ENCODE peak calls at places on chromosomes 16 and 17, in five cellular contexts. J is aorta; N is iPS DF 6.9; G is CD8-positive, alpha-beta memory T cell; E is lung. S is an unnamed sample. For H3K36me3, the result is how much of the 10 kb centered on the place peaks cover.

GRCh38 chr16:81401035-81401950 is 43.3 kb upstream of the CMIP start:
- DNase-seq in J (peak), N (no peak), G (no peak), E (no peak), S (no peak)

GRCh38 chr16:8863594-8864424 is 5.0 kb downstream of the CARHSP1 start:
- DNase-seq in J (no peak), N (no peak), G (no peak), E (no peak), S (no peak)

GRCh38 chr17:47945080-47945479 is 3.7 kb downstream of the PNPO start:
- DNase-seq in J (no peak), N (no peak), G (peak), E (no peak), S (peak)

GRCh38 chr16:78179666-78180065 is 80.2 kb downstream of the WWOX start:
- DNase-seq in J (no peak), N (no peak), G (no peak), E (no peak), S (no peak)

GRCh38 chr17:76687278-76688164 is 23.2 kb downstream of the MXRA7 start:
- DNase-seq in J (peak), N (no peak), G (no peak), E (no peak), S (no peak)

GRCh38 chr17:9291912-9292562 is 270.7 kb downstream of the NTN1 start:
- DNase-seq in J (peak), N (no peak), G (no peak), E (no peak), S (peak)

GRCh38 chr17:46950615-46950996 is 27.6 kb downstream of the GOSR2 start:
- DNase-seq in J (no peak), N (no peak), G (no peak), E (no peak), S (no peak)

GRCh38 chr17:2929881-2930533 is 133.4 kb downstream of the OR1D5 start:
- DNase-seq in J (no peak), N (peak), G (no peak), E (no peak), S (no peak)

GRCh38 chr17:63116967-63117366 is 150.9 kb downstream of the TANC2 start:
- DNase-seq in J (no peak), N (no peak), G (no peak), E (no peak), S (no peak)

GRCh38 chr17:28492352-28493310 is 13.5 kb upstream of the FOXN1 start:
- DNase-seq in J (no peak), N (no peak), G (no peak), E (no peak), S (no peak)

GRCh38 chr16:73232555-73233422 is 184.9 kb upstream of the ZFHX3 start:
- DNase-seq in J (no peak), N (no peak), G (no peak), E (no peak), S (no peak)

GRCh38 chr17:62911106-62911505 is 54.9 kb upstream of the TANC2 start:
- DNase-seq in J (no peak), N (no peak), G (no peak), E (peak), S (no peak)

GRCh38 chr17:2798679-2799078 is 2.4 kb downstream of the RAP1GAP2 start:
- DNase-seq in J (no peak), N (no peak), G (peak), E (no peak), S (no peak)

GRCh38 chr17:44343510-44344209 is 1.4 kb upstream of the GRN start:
- DNase-seq in J (no peak), N (no peak), G (no peak), E (no peak), S (no peak)

GRCh38 chr17:14334261-14334860 is 33.5 kb downstream of the HS3ST3B1 start:
- DNase-seq in J (no peak), N (no peak), G (no peak), E (no peak), S (no peak)

GRCh38 chr16:1920727-1921155 is 2.5 kb upstream of the HS3ST6 start:
- DNase-seq in J (no peak), N (peak), G (no peak), E (peak), S (no peak)

GRCh38 chr16:50183316-50183715 is 30.2 kb downstream of the TENT4B start:
- DNase-seq in J (no peak), N (no peak), G (no peak), E (no peak), S (no peak)

GRCh38 chr16:24988593-24989338 is 26.4 kb downstream of the ARHGAP17 start:
- DNase-seq in J (no peak), N (no peak), G (no peak), E (no peak), S (no peak)
- H3K27ac ChIP-seq in J (peak), N (no peak), G (no peak), E (peak), S (no peak)

DNA sequence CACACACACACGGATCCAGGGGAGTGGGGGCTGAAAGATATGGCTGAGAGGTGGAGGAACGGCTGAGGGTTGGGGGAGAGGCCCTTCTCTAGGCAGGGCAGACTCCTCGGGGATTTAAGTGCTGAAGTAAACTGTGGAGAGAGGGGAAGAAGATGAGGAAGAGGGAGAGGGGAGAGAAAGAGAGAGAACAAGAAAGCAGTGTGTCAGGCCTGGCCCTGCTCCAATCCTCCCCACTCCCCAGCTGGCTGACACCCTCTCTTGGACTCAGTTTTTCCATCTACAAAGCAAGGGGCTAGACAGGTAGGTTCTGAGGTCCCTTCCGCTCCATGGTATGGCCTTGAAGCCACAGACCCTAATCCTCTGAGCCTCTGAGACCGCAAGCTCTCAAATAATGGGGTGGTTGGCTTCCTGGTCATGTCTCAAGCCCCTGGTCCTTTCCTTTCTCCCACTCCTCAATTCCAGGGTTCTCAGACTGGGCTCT is 2.0 kb downstream of the VAMP2 start:
- DNase-seq in J (peak), N (no peak), G (no peak), E (no peak), S (no peak)
- H3K4me3 ChIP-seq in J (no peak), N (no peak), G (peak), E (no peak), S (peak)

GRCh38 chr16:3776316-3776715 is 59.0 kb upstream of the TRAP1 start:
- DNase-seq in J (no peak), N (no peak), G (no peak), E (peak), S (no peak)

GRCh38 chr16:3774819-3775218 is 57.5 kb upstream of the TRAP1 start:
- DNase-seq in J (no peak), N (no peak), G (no peak), E (no peak), S (no peak)

GRCh38 chr16:3773663-3774062 is 56.3 kb upstream of the TRAP1 start:
- DNase-seq in J (no peak), N (no peak), G (no peak), E (no peak), S (no peak)

GRCh38 chr16:3771513-3771912 is 54.2 kb upstream of the TRAP1 start:
- DNase-seq in J (no peak), N (no peak), G (no peak), E (no peak), S (no peak)

GRCh38 chr16:3774156-3774767 is 56.9 kb upstream of the TRAP1 start:
- DNase-seq in J (no peak), N (no peak), G (no peak), E (no peak), S (no peak)
- H3K36me3 ChIP-seq in J (under half), N (under half), G (half or more), E (under half), S (under half)

DNA sequence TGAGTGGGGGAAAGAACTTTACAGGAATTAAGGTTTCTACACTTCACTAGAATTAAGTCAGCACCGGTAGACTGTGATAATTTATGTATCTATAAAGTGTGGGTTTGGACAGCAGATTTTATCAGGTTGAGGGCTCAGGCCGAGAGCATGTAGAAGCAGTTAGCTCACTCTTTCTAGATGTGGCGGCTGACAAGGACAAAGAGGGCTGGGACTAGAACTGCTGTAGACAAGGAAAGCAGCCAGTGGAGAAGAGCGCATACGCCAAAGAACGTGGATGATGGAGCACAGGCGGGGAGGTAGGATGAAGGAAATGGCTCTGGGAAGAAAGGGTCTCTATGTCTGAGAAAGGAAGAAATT is 504 bp upstream of the GOSR1 start:
- DNase-seq in J (no peak), N (no peak), G (no peak), E (no peak), S (no peak)
- H3K27ac ChIP-seq in J (peak), N (no peak), G (no peak), E (peak), S (peak)

S was measured in naive thymus-derived CD4-positive, alpha-beta T cell.